ENCODE peak calls at places on chromosomes 3 and 15, in nine cellular contexts. Y, L, K, Z, E, N, X, T and C are unnamed samples.

GRCh38 chr15:81253846-81254245 is 57.2 kb downstream of the IL16 start:
- DNase-seq in Y (no peak), L (no peak), K (no peak), Z (no peak), E (no peak), N (no peak), X (no peak), T (no peak), C (no peak)

GRCh38 chr3:23111286-23111685 is 91.8 kb upstream of the UBE2E2 start:
- DNase-seq in Y (no peak), L (no peak), K (no peak), Z (no peak), E (no peak), N (no peak), X (no peak), T (no peak), C (no peak)

GRCh38 chr15:71543413-71543812 is 266.9 kb upstream of the NR2E3 start:
- DNase-seq in Y (no peak), L (no peak), K (no peak), Z (no peak), E (peak; percentile 37), N (no peak), X (no peak), T (no peak), C (no peak)

GRCh38 chr3:152771120-152771519 is 63.8 kb upstream of the P2RY1 start:
- DNase-seq in Y (no peak), L (no peak), K (no peak), Z (no peak), E (no peak), N (no peak), X (no peak), T (no peak), C (no peak)

GRCh38 chr3:24963762-24964625 is 464.1 kb upstream of the RARB start:
- DNase-seq in Y (peak; percentile 1), L (no peak), K (peak; percentile 41), Z (no peak), E (no peak), N (no peak), X (no peak), T (no peak), C (no peak)

GRCh38 chr15:65836665-65837064 is 32.6 kb upstream of the RAB11A start:
- DNase-seq in Y (no peak), L (no peak), K (no peak), Z (no peak), E (no peak), N (no peak), X (no peak), T (no peak), C (no peak)

GRCh38 chr3:38297947-38298711 is 16.0 kb downstream of the SLC22A14 start:
- DNase-seq in Y (peak; percentile 4), L (no peak), K (peak; percentile 49), Z (no peak), E (no peak), N (no peak), X (no peak), T (no peak), C (no peak)

GRCh38 chr3:46929324-46929723 is 47.2 kb downstream of the CCDC12 start:
- DNase-seq in Y (no peak), L (peak; percentile 73), K (no peak), Z (no peak), E (no peak), N (peak; percentile 68), X (peak; percentile 54), T (no peak), C (no peak)

GRCh38 chr3:185667574-185667973 is 81.5 kb downstream of the SENP2 start:
- DNase-seq in Y (no peak), L (no peak), K (no peak), Z (no peak), E (no peak), N (no peak), X (no peak), T (no peak), C (no peak)
- H3K4me3 ChIP-seq in Y (no peak overlapping the region), L (no peak overlapping the region), K (no peak overlapping the region), Z (no peak overlapping the region), E (no peak overlapping the region), N (no peak overlapping the region), X (no peak overlapping the region), T (no peak overlapping the region), C (no peak overlapping the region)

DNA sequence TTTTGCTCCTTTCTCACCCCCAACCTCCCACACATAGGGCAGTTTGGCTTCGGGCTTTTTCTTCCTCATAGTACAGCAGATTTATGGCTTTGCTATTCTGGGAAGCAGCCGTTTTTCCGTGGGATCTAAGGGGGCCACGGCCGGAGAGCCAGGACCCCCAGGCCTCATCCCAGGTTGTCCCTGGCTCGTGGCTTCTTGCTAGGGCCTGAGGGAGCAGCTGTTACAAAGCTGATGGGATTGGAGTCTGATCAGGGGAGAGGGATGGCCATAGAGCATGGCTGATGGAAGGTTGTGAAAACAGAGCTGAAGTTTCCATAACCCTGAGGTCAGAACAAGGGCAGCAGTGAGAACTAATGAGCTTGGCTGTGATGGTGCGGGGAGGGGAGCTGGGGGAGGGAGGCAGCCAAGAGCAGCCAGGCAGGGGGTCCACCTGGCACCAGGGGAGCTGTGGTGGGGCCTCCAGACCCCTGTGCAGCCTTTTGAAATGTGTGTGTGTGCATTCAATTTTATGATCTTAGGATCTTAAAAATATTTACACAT is 63.0 kb downstream of the LINGO1 start:
- DNase-seq in Y (no peak), L (no peak), K (no peak), Z (no peak), E (no peak), N (no peak), X (no peak), T (no peak), C (no peak)
- H3K4me3 ChIP-seq in Y (no peak overlapping the region), L (peak overlapping the region; percentile 27), K (peak overlapping the region; percentile 39), Z (no peak overlapping the region), E (peak overlapping the region; percentile 28), N (no peak overlapping the region), X (no peak overlapping the region), T (no peak overlapping the region), C (no peak overlapping the region)

GRCh38 chr15:100350434-100351226 is 8.9 kb upstream of the ADAMTS17 start:
- DNase-seq in Y (peak; percentile 56), L (no peak), K (peak; percentile 81), Z (no peak), E (no peak), N (peak; percentile 64), X (peak; percentile 33), T (no peak), C (no peak)
- H3K4me3 ChIP-seq in Y (peak overlapping the region; percentile 61), L (peak overlapping the region; percentile 74), K (peak overlapping the region; percentile 48), Z (peak overlapping the region; percentile 31), E (peak overlapping the region; percentile 70), N (no peak overlapping the region), X (peak overlapping the region; percentile 63), T (no peak overlapping the region), C (peak overlapping the region; percentile 69)

GRCh38 chr3:112640333-112640863 is 545 bp downstream of the CCDC80 start:
- DNase-seq in Y (peak; percentile 85), L (no peak), K (peak; percentile 86), Z (peak; percentile 68), E (no peak), N (no peak), X (peak; percentile 38), T (no peak), C (no peak)
- H3K4me3 ChIP-seq in Y (peak overlapping the region; percentile 66), L (peak overlapping the region; percentile 53), K (peak overlapping the region; percentile 99), Z (peak overlapping the region; percentile 85), E (peak overlapping the region; percentile 49), N (no peak overlapping the region), X (peak overlapping the region; percentile 69), T (no peak overlapping the region), C (peak overlapping the region; percentile 18)

GRCh38 chr3:120597445-120598049 is 1.4 kb downstream of the NDUFB4 start:
- DNase-seq in Y (no peak), L (no peak), K (no peak), Z (no peak), E (no peak), N (no peak), X (no peak), T (no peak), C (no peak)
- H3K4me3 ChIP-seq in Y (peak overlapping the region; percentile 95), L (peak overlapping the region; percentile 79), K (peak overlapping the region; percentile 51), Z (peak overlapping the region; percentile 57), E (peak overlapping the region; percentile 65), N (no peak overlapping the region), X (peak overlapping the region; percentile 47), T (no peak overlapping the region), C (peak overlapping the region; percentile 72)

GRCh38 chr15:85482896-85483295 is 102.5 kb downstream of the AKAP13 start:
- DNase-seq in Y (peak; percentile 70), L (no peak), K (peak; percentile 81), Z (peak; percentile 73), E (no peak), N (no peak), X (peak; percentile 25), T (no peak), C (no peak)
- H3K4me3 ChIP-seq in Y (no peak overlapping the region), L (no peak overlapping the region), K (no peak overlapping the region), Z (no peak overlapping the region), E (no peak overlapping the region), N (no peak overlapping the region), X (no peak overlapping the region), T (no peak overlapping the region), C (no peak overlapping the region)

DNA sequence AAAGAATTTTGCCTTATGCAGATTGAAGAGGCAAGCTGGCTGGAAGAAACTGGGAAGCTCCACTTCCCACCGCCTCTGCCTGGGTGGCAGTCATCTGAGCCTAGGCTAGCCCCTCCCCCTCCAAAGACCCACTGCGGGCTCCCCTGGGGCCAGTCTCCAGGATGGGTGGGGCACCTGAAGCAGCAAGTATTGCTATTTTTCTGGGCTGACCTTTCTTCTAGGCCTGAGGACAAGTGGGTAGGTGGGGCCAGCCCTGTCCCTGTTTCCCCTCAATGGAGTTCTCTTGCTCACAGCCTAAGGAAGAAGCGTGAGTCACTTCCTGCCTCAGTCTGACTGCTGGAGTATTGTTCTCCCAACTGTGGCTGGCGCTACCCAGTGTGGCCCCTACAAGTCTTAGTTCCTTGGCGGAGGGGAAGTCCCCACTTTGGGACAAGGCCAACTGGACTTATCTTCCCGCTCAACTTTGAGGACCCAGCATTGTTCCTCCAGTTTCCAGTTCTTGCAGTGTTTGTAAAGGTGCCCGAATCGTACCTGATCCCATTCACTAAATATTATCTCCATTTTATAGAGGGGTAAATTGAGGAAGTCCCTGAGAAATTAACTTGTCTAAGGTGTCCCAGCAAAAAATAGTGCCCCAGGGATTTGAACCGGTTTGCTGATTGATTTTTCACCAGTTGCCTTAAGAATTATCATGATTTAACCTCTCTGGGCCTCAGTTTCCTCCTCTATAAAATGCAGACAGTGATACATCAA is 1.4 kb downstream of the FURIN start:
- DNase-seq in Y (peak; percentile 70), L (no peak), K (peak; percentile 90), Z (no peak), E (no peak), N (peak; percentile 79), X (peak; percentile 83), T (peak; percentile 39), C (no peak)
- H3K4me3 ChIP-seq in Y (no peak overlapping the region), L (peak overlapping the region; percentile 96), K (peak overlapping the region; percentile 80), Z (no peak overlapping the region), E (no peak overlapping the region), N (no peak overlapping the region), X (peak overlapping the region; percentile 73), T (no peak overlapping the region), C (no peak overlapping the region)

GRCh38 chr3:122416966-122417365 is 1.1 kb upstream of the WDR5B start:
- DNase-seq in Y (no peak), L (no peak), K (peak; percentile 15), Z (no peak), E (no peak), N (no peak), X (peak; percentile 16), T (no peak), C (no peak)
- H3K4me3 ChIP-seq in Y (peak overlapping the region; percentile 88), L (peak overlapping the region; percentile 78), K (peak overlapping the region; percentile 90), Z (peak overlapping the region; percentile 95), E (peak overlapping the region; percentile 77), N (no peak overlapping the region), X (peak overlapping the region; percentile 76), T (peak overlapping the region; percentile 57), C (peak overlapping the region; percentile 53)